ENCODE peak calls at places on chromosomes 12 and 14, in nine cellular contexts. G is body of pancreas, W is ovary, A is pancreas, H is osteoblast, J is WERI-Rb-1, E is heart right ventricle, X is endodermal cell, R is heart left ventricle. Q is an unnamed sample.

GRCh38 chr14:38186217-38186616 is 21.5 kb upstream of the SSTR1 start:
- DNase-seq in W (no peak), J (no peak), E (no peak), H (no peak), R (no peak), X (no peak), A (no peak), G (no peak), Q (no peak)

GRCh38 chr14:24115451-24116110 is 832 bp upstream of the NRL start:
- DNase-seq in G (no peak), H (no peak), X (no peak), A (no peak), J (no peak), R (no peak), E (peak), W (no peak), Q (no peak)

GRCh38 chr12:103928736-103929050 is 1.5 kb upstream of the HSP90B1 start:
- DNase-seq in J (no peak), A (no peak), G (peak), E (peak), W (no peak), X (no peak), H (peak), R (no peak), Q (no peak)

GRCh38 chr12:69966409-69966808 is 141.4 kb downstream of the MYRFL start:
- DNase-seq in G (no peak), X (peak), E (peak), A (no peak), H (no peak), R (peak), J (no peak), W (no peak), Q (peak)

GRCh38 chr12:3745152-3745551 is 7.8 kb downstream of the CRACR2A start:
- DNase-seq in E (no peak), W (no peak), X (peak), A (no peak), J (no peak), R (no peak), H (peak), G (no peak), Q (no peak)

GRCh38 chr14:85217412-85217811 is 312.5 kb upstream of the FLRT2 start:
- DNase-seq in H (no peak), J (no peak), E (no peak), A (no peak), W (no peak), X (no peak), R (no peak), G (no peak), Q (no peak)

GRCh38 chr12:63782466-63782865 is 2.8 kb downstream of the RXYLT1 start:
- DNase-seq in G (no peak), H (no peak), A (no peak), R (no peak), J (no peak), X (no peak), W (no peak), E (no peak), Q (no peak)

GRCh38 chr12:109735051-109735521 is 21.5 kb downstream of the FAM222A start:
- DNase-seq in X (no peak), G (peak), W (no peak), A (peak), R (peak), H (peak), E (no peak), J (peak), Q (no peak)

GRCh38 chr12:105109465-105110212 is 2.1 kb downstream of the WASHC4 start:
- DNase-seq in J (no peak), X (peak), A (no peak), H (no peak), W (no peak), E (no peak), G (no peak), R (no peak), Q (no peak)

GRCh38 chr12:12539411-12539810 is 23.3 kb downstream of the DUSP16 start:
- DNase-seq in G (no peak), X (no peak), W (no peak), A (no peak), R (no peak), J (no peak), E (no peak), H (no peak), Q (no peak)

GRCh38 chr12:98503343-98503592 is 12.1 kb upstream of the TMPO start:
- DNase-seq in H (no peak), R (peak), A (peak), J (peak), W (peak), X (peak), E (peak), G (peak), Q (peak)

GRCh38 chr14:64765740-64766302 is 61.6 kb downstream of the PLEKHG3 start:
- DNase-seq in E (no peak), R (no peak), A (peak), G (no peak), W (no peak), J (no peak), X (no peak), H (no peak), Q (no peak)

GRCh38 chr14:90773196-90773486 is 43.1 kb downstream of the TTC7B start:
- DNase-seq in J (no peak), W (no peak), X (no peak), R (no peak), A (no peak), H (no peak), E (no peak), G (no peak), Q (no peak)

GRCh38 chr12:48779869-48780268 is 9.0 kb downstream of the ADCY6 start:
- DNase-seq in R (peak), X (no peak), J (no peak), W (peak), A (no peak), G (peak), H (peak), E (peak), Q (peak)

GRCh38 chr12:124730455-124730932 is 133.2 kb downstream of the SCARB1 start:
- DNase-seq in H (peak), R (peak), J (no peak), G (peak), X (no peak), A (no peak), E (peak), W (peak), Q (no peak)

GRCh38 chr12:107580750-107581529 is 104.7 kb upstream of the PWP1 start:
- DNase-seq in E (no peak), J (no peak), X (peak), W (no peak), A (peak), R (no peak), G (no peak), H (no peak), Q (no peak)

GRCh38 chr12:68428724-68429580 is 96.8 kb upstream of the MDM1 start:
- DNase-seq in X (no peak), A (no peak), J (no peak), R (no peak), W (no peak), E (no peak), H (peak), G (no peak), Q (no peak)

GRCh38 chr12:18283776-18284175 is 22.5 kb downstream of the PIK3C2G start:
- DNase-seq in X (peak), E (no peak), G (no peak), J (no peak), A (no peak), H (no peak), R (no peak), W (no peak), Q (no peak)

GRCh38 chr12:18281941-18282340 is 20.6 kb downstream of the PIK3C2G start:
- DNase-seq in W (no peak), R (no peak), E (no peak), H (no peak), A (no peak), G (no peak), J (no peak), X (no peak), Q (no peak)

DNA sequence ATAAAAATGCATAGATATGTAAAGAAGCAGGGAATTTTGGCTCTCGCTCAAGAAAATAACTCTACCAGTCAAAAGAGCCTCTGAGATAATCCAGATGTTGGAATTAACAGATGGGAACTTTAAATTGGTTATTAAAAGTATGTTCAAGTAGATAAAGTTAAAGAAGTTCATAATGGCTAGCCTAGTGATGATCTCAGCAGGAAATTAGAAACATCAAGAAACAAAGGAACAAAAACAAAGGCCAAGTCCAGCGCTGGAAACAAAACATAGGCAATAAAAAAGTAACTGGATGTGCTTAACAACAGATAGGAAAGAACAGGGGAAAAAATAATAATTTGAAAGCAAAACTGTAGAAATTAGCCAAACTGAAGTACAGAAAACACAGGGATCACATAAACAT is 23.1 kb downstream of the PIK3C2G start:
- DNase-seq in A (no peak), W (no peak), X (no peak), J (no peak), H (no peak), E (no peak), R (no peak), G (no peak), Q (no peak)
- H3K4me3 ChIP-seq in A (no peak), W (no peak), X (no peak), J (no peak), H (no peak), E (no peak), R (no peak), G (no peak), Q (no peak)

GRCh38 chr12:8065991-8066594 is at the start of gene C3AR1:
- DNase-seq in R (no peak), H (peak), A (no peak), J (no peak), G (peak), X (no peak), W (no peak), E (no peak), Q (peak)
- H3K4me3 ChIP-seq in R (peak), H (peak), A (no peak), J (no peak), G (no peak), X (no peak), W (no peak), E (peak), Q (no peak)

GRCh38 chr14:97381309-97381708 is 584.1 kb downstream of the VRK1 start:
- DNase-seq in J (no peak), G (no peak), R (no peak), E (no peak), W (no peak), X (peak), H (no peak), A (no peak), Q (no peak)

GRCh38 chr14:97379091-97379531 is 581.9 kb downstream of the VRK1 start:
- DNase-seq in E (no peak), W (no peak), X (peak), J (no peak), G (no peak), A (no peak), R (no peak), H (no peak), Q (no peak)

GRCh38 chr14:97382616-97383226 is 585.5 kb downstream of the VRK1 start:
- DNase-seq in R (no peak), A (no peak), E (no peak), G (no peak), J (no peak), H (no peak), X (peak), W (no peak), Q (no peak)

GRCh38 chr14:97377550-97377949 is 580.4 kb downstream of the VRK1 start:
- DNase-seq in W (no peak), R (no peak), A (no peak), G (no peak), E (no peak), X (peak), H (no peak), J (no peak), Q (no peak)

DNA sequence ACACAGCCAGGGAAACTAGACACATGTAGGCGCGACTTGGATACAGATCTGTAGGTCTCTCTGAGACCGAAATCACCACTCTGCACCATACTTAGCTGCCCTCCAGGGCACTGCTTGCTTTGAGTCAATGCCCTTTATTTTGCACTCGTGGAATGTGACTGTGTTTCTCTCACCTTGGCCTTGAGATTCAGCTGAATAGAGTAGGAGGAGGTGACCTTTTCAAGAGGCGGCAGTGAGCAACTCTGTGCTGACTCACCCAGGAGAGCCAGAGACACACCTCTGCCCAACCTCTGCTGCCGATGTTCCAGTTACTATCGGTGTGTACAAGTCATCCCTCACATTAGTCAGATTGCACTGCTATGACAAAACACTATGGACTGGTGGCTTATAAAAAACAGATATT is 583.4 kb downstream of the VRK1 start:
- DNase-seq in X (peak), J (no peak), G (no peak), W (no peak), E (no peak), R (no peak), H (no peak), A (no peak), Q (no peak)
- H3K4me3 ChIP-seq in X (no peak), J (no peak), G (no peak), W (no peak), E (no peak), R (no peak), H (no peak), A (no peak), Q (no peak)

DNA sequence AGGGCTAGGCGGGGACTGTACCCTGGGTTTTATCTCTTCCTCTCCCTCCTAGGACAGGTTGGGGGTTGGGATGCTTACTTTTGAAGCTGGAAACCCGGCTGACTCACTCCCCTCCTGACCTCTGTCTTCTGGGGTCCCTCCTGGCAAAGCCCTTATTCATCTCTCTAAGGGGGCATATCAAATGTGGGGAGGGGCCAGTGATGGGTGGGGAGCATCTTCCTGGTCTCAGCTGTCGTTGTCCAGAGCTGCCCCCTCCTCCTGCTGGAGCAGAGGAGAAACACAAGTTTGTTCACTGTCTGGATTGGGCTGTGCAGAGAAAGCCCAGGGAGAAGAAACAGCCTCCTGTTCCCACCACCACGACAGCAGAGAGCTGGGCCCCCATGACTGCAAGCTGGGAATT is 85.8 kb downstream of the TNFAIP2 start:
- DNase-seq in R (no peak), G (no peak), A (no peak), J (no peak), W (peak), H (no peak), E (no peak), X (no peak), Q (no peak)
- H3K4me3 ChIP-seq in R (no peak), G (no peak), A (no peak), J (no peak), W (peak), H (no peak), E (no peak), X (no peak), Q (no peak)

GRCh38 chr14:49670475-49670874 is 17.5 kb downstream of the POLE2 start:
- DNase-seq in W (no peak), H (no peak), X (no peak), A (no peak), J (no peak), R (no peak), G (no peak), E (no peak), Q (no peak)

GRCh38 chr14:49677643-49678042 is 10.4 kb downstream of the POLE2 start:
- DNase-seq in W (no peak), R (no peak), X (peak), G (no peak), A (no peak), J (no peak), H (no peak), E (no peak), Q (no peak)

GRCh38 chr14:49679271-49679670 is 8.7 kb downstream of the POLE2 start:
- DNase-seq in X (no peak), A (no peak), R (no peak), H (no peak), W (no peak), G (no peak), E (no peak), J (no peak), Q (no peak)

DNA sequence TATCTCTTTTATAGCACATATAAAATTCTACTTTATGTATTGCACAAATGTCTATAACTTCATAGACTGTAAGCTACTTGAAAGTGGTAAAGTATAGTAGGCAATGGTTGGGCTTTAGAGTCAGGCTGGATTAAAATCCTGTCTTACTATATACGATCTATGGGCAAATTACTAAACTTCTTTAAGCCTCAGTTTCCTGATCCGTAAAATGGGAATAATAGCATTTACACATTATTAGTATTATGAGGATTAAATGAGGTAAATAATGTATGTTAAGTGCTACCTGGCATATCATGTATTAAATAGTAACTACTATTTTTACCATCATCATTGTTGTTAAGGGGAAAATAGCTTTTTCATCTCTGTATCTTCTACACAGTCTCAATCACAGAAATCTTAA is 14.4 kb downstream of the POLE2 start:
- DNase-seq in G (no peak), J (no peak), H (no peak), X (no peak), W (no peak), A (no peak), E (no peak), R (no peak), Q (no peak)
- H3K4me3 ChIP-seq in G (no peak), J (no peak), H (no peak), X (no peak), W (no peak), A (no peak), E (no peak), R (no peak), Q (no peak)

GRCh38 chr12:22979854-22980253 is 354.9 kb downstream of the ETNK1 start:
- DNase-seq in R (no peak), W (no peak), X (no peak), A (no peak), G (no peak), E (no peak), H (no peak), J (no peak), Q (no peak)
- H3K4me3 ChIP-seq in R (no peak), W (no peak), X (no peak), A (no peak), G (no peak), E (no peak), H (no peak), J (no peak), Q (no peak)